ENCODE peak calls at places on chromosomes 6 and 20, in four cellular contexts. One of them, this sample, is unnamed.

GRCh38 chr20:63224272-63225081 is 8.5 kb upstream of the YTHDF1 start:
- DNase-seq in vagina: no peak
- DNase-seq in CD8-positive, alpha-beta T cell: no peak
- DNase-seq in heart right ventricle: peak
- DNase-seq in this sample: peak

GRCh38 chr6:112659912-112660311 is 312.8 kb downstream of the RFPL4B start:
- DNase-seq in vagina: no peak
- DNase-seq in CD8-positive, alpha-beta T cell: no peak
- DNase-seq in heart right ventricle: no peak
- DNase-seq in this sample: no peak

GRCh38 chr20:1185316-1185741 is 548 bp upstream of the TMEM74B start:
- DNase-seq in heart right ventricle: peak
- DNase-seq in CD8-positive, alpha-beta T cell: no peak
- DNase-seq in vagina: no peak
- DNase-seq in this sample: no peak

GRCh38 chr6:100677240-100677639 is 203.9 kb downstream of the ASCC3 start:
- DNase-seq in heart right ventricle: no peak
- DNase-seq in CD8-positive, alpha-beta T cell: no peak
- DNase-seq in vagina: no peak
- DNase-seq in this sample: no peak

GRCh38 chr6:120584111-120584760 is 750.0 kb downstream of the TBC1D32 start:
- DNase-seq in heart right ventricle: no peak
- DNase-seq in vagina: no peak
- DNase-seq in CD8-positive, alpha-beta T cell: no peak
- DNase-seq in this sample: no peak

GRCh38 chr6:72783667-72784066 is 161.8 kb downstream of the KCNQ5 start:
- DNase-seq in heart right ventricle: no peak
- DNase-seq in CD8-positive, alpha-beta T cell: no peak
- DNase-seq in vagina: no peak
- DNase-seq in this sample: no peak

GRCh38 chr20:62824476-62825287 is 7.8 kb downstream of the COL9A3 start:
- DNase-seq in heart right ventricle: peak
- DNase-seq in vagina: no peak
- DNase-seq in CD8-positive, alpha-beta T cell: no peak
- DNase-seq in this sample: peak

GRCh38 chr6:119894801-119895200 is 545.2 kb upstream of the MAN1A1 start:
- DNase-seq in heart right ventricle: no peak
- DNase-seq in CD8-positive, alpha-beta T cell: no peak
- DNase-seq in vagina: no peak
- DNase-seq in this sample: no peak

GRCh38 chr6:113211185-113211584 is 646.0 kb upstream of the MARCKS start:
- DNase-seq in heart right ventricle: no peak
- DNase-seq in vagina: no peak
- DNase-seq in CD8-positive, alpha-beta T cell: no peak
- DNase-seq in this sample: no peak

GRCh38 chr20:5376228-5376627 is 59.5 kb upstream of the PROKR2 start:
- DNase-seq in heart right ventricle: no peak
- DNase-seq in CD8-positive, alpha-beta T cell: no peak
- DNase-seq in vagina: no peak
- DNase-seq in this sample: no peak

GRCh38 chr6:168039849-168040248 is 39.2 kb downstream of the FRMD1 start:
- DNase-seq in CD8-positive, alpha-beta T cell: no peak
- DNase-seq in vagina: no peak
- DNase-seq in heart right ventricle: no peak
- DNase-seq in this sample: no peak

GRCh38 chr20:38195041-38195504 is 30.0 kb upstream of the TGM2 start:
- DNase-seq in vagina: no peak
- DNase-seq in heart right ventricle: no peak
- DNase-seq in CD8-positive, alpha-beta T cell: no peak
- DNase-seq in this sample: no peak

GRCh38 chr20:58407201-58407873 is 18.3 kb downstream of the VAPB start:
- DNase-seq in vagina: no peak
- DNase-seq in heart right ventricle: no peak
- DNase-seq in CD8-positive, alpha-beta T cell: no peak
- DNase-seq in this sample: no peak

GRCh38 chr6:64012351-64013060 is 376.9 kb downstream of the PHF3 start:
- DNase-seq in vagina: no peak
- DNase-seq in CD8-positive, alpha-beta T cell: no peak
- DNase-seq in heart right ventricle: no peak
- DNase-seq in this sample: no peak

GRCh38 chr20:55576981-55577380 is 428.3 kb downstream of the CBLN4 start:
- DNase-seq in CD8-positive, alpha-beta T cell: no peak
- DNase-seq in heart right ventricle: no peak
- DNase-seq in vagina: no peak
- DNase-seq in this sample: no peak

DNA sequence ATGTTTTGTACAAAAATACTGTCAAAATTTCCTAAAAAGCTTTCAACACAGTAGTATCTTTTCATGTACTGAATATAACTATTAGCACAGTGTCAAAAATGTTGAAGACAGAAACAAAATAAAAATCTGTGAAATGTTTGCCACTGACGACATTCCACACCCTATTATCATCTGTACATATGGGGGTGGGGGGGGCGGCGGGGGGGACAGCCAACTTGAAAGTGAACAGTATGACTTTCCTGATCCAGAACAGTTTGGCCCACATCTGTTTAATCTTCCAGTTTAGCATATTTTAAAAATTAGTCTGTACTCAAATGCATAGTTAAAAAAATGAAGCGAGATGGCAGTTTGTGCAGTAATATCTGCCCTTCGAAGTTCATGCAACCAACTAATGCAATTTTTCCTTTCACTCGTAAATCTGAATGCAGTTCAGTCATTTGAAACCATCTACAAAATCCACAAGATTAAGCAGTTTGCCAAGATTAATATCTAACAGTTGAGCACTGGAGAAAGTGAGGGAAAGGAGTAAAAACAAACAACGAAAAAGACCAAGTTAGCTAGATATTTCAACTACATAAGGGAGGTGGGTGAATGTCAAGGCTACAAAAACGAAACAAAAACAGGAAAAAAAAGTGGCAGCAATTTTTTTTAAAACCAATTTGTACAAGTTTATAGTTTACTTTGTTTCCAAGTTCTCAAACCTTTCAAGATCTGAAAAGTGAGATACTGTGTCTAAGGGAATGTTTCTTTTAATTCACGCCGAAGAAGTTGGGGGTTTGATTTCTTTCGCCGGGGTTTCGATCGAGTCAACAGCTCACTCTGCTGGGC is 1.9 kb downstream of the CITED2 start:
- DNase-seq in CD8-positive, alpha-beta T cell: no peak
- DNase-seq in vagina: no peak
- DNase-seq in heart right ventricle: no peak
- DNase-seq in this sample: no peak
- H3K4me3 ChIP-seq in CD8-positive, alpha-beta T cell: peak
- H3K4me3 ChIP-seq in vagina: peak
- H3K4me3 ChIP-seq in heart right ventricle: peak
- H3K4me3 ChIP-seq in this sample: peak

GRCh38 chr6:40805336-40805735 is 218.2 kb upstream of the LRFN2 start:
- DNase-seq in CD8-positive, alpha-beta T cell: no peak
- DNase-seq in vagina: no peak
- DNase-seq in heart right ventricle: no peak
- DNase-seq in this sample: no peak
- TF ChIP-seq CTCF in CD8-positive, alpha-beta T cell: no peak
- TF ChIP-seq CTCF in vagina: no peak
- TF ChIP-seq CTCF in heart right ventricle: no peak
- TF ChIP-seq CTCF in this sample: no peak

GRCh38 chr6:39055661-39056060 is 7.1 kb downstream of the GLP1R start:
- DNase-seq in heart right ventricle: no peak
- DNase-seq in CD8-positive, alpha-beta T cell: no peak
- DNase-seq in vagina: no peak
- DNase-seq in this sample: no peak
- H3K27ac ChIP-seq in heart right ventricle: no peak
- H3K27ac ChIP-seq in CD8-positive, alpha-beta T cell: no peak
- H3K27ac ChIP-seq in vagina: no peak
- H3K27ac ChIP-seq in this sample: no peak

GRCh38 chr6:3057063-3057462 is 11.2 kb upstream of the RIPK1 start:
- DNase-seq in heart right ventricle: no peak
- DNase-seq in vagina: no peak
- DNase-seq in CD8-positive, alpha-beta T cell: no peak
- DNase-seq in this sample: no peak

GRCh38 chr6:3058957-3059356 is 9.3 kb upstream of the RIPK1 start:
- DNase-seq in vagina: no peak
- DNase-seq in CD8-positive, alpha-beta T cell: no peak
- DNase-seq in heart right ventricle: no peak
- DNase-seq in this sample: no peak

GRCh38 chr6:3063733-3064700 is 4.3 kb upstream of the RIPK1 start:
- DNase-seq in vagina: no peak
- DNase-seq in heart right ventricle: peak
- DNase-seq in CD8-positive, alpha-beta T cell: peak
- DNase-seq in this sample: peak

GRCh38 chr6:3061501-3061941 is 6.8 kb upstream of the RIPK1 start:
- DNase-seq in heart right ventricle: no peak
- DNase-seq in vagina: no peak
- DNase-seq in CD8-positive, alpha-beta T cell: no peak
- DNase-seq in this sample: no peak
- H3K4me3 ChIP-seq in heart right ventricle: no peak
- H3K4me3 ChIP-seq in vagina: no peak
- H3K4me3 ChIP-seq in CD8-positive, alpha-beta T cell: no peak
- H3K4me3 ChIP-seq in this sample: no peak

DNA sequence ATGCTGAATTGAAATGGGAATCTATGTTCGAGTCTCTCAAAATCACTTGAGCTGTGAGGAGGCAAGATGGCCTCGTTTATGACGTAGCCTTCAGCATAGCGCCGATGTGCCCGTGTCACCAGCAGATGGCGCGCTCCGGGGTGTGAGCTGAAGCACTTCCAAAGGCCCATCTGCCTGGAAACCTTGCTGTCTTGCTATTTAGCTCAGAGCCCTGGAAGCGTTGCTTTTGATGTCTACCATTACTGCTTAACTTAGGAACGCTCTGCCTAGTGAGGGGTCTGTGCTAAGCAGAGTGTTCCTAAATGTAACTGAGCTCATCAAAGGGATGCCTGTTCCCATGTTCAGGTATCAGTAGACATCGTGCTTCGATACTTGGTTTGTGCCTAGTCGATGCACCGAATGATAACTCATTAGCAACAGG is 67.7 kb downstream of the SYCP2L start:
- DNase-seq in CD8-positive, alpha-beta T cell: peak
- DNase-seq in vagina: no peak
- DNase-seq in heart right ventricle: peak
- DNase-seq in this sample: peak
- TF ChIP-seq CTCF in CD8-positive, alpha-beta T cell: peak
- TF ChIP-seq CTCF in vagina: no peak
- TF ChIP-seq CTCF in heart right ventricle: peak
- TF ChIP-seq CTCF in this sample: peak

GRCh38 chr6:43636312-43636667 is 650 bp downstream of the MAD2L1BP start:
- DNase-seq in CD8-positive, alpha-beta T cell: no peak
- DNase-seq in vagina: no peak
- DNase-seq in heart right ventricle: no peak
- DNase-seq in this sample: no peak
- H3K27ac ChIP-seq in CD8-positive, alpha-beta T cell: peak
- H3K27ac ChIP-seq in vagina: peak
- H3K27ac ChIP-seq in heart right ventricle: peak
- H3K27ac ChIP-seq in this sample: peak

GRCh38 chr6:22959571-22959970 is 390.2 kb downstream of the HDGFL1 start:
- DNase-seq in vagina: no peak
- DNase-seq in heart right ventricle: no peak
- DNase-seq in CD8-positive, alpha-beta T cell: no peak
- DNase-seq in this sample: no peak

GRCh38 chr6:22958677-22959076 is 389.3 kb downstream of the HDGFL1 start:
- DNase-seq in vagina: no peak
- DNase-seq in CD8-positive, alpha-beta T cell: no peak
- DNase-seq in heart right ventricle: no peak
- DNase-seq in this sample: no peak

GRCh38 chr6:22952076-22952475 is 382.7 kb downstream of the HDGFL1 start:
- DNase-seq in vagina: no peak
- DNase-seq in CD8-positive, alpha-beta T cell: no peak
- DNase-seq in heart right ventricle: no peak
- DNase-seq in this sample: no peak

GRCh38 chr6:22956029-22956715 is 386.8 kb downstream of the HDGFL1 start:
- DNase-seq in vagina: no peak
- DNase-seq in CD8-positive, alpha-beta T cell: no peak
- DNase-seq in heart right ventricle: no peak
- DNase-seq in this sample: no peak

GRCh38 chr6:22954749-22955385 is 385.5 kb downstream of the HDGFL1 start:
- DNase-seq in vagina: no peak
- DNase-seq in CD8-positive, alpha-beta T cell: no peak
- DNase-seq in heart right ventricle: no peak
- DNase-seq in this sample: no peak
- H3K4me3 ChIP-seq in vagina: peak
- H3K4me3 ChIP-seq in CD8-positive, alpha-beta T cell: peak
- H3K4me3 ChIP-seq in heart right ventricle: peak
- H3K4me3 ChIP-seq in this sample: peak

GRCh38 chr6:24933868-24934401 is 1.8 kb downstream of the RIPOR2 start:
- DNase-seq in heart right ventricle: no peak
- DNase-seq in vagina: no peak
- DNase-seq in CD8-positive, alpha-beta T cell: peak
- DNase-seq in this sample: no peak
- TF ChIP-seq CTCF in heart right ventricle: peak
- TF ChIP-seq CTCF in vagina: no peak
- TF ChIP-seq CTCF in CD8-positive, alpha-beta T cell: peak
- TF ChIP-seq CTCF in this sample: peak

GRCh38 chr6:124741341-124741740 is 220.9 kb upstream of the RNF217 start:
- DNase-seq in vagina: no peak
- DNase-seq in CD8-positive, alpha-beta T cell: no peak
- DNase-seq in heart right ventricle: no peak
- DNase-seq in this sample: no peak
- H3K27ac ChIP-seq in vagina: no peak
- H3K27ac ChIP-seq in CD8-positive, alpha-beta T cell: no peak
- H3K27ac ChIP-seq in heart right ventricle: no peak
- H3K27ac ChIP-seq in this sample: no peak

This sample was measured in stomach.